ENCODE peak calls at places on chromosomes 6 and 20, in five cellular contexts. One of them, this sample, is unnamed.

GRCh38 chr6:73586416-73586974 is 65.7 kb upstream of the EEF1A1 start:
- DNase-seq in HEK293T: no peak
- DNase-seq in HepG2: no peak
- DNase-seq in GM12878: peak
- DNase-seq in H1: no peak
- DNase-seq in this sample: no peak

GRCh38 chr6:126826315-126826714 is 292.2 kb upstream of the RSPO3 start:
- DNase-seq in HEK293T: no peak
- DNase-seq in H1: no peak
- DNase-seq in HepG2: no peak
- DNase-seq in GM12878: no peak
- DNase-seq in this sample: no peak

GRCh38 chr20:59939052-59939878 is 840 bp downstream of the PPP1R3D start:
- DNase-seq in HepG2: no peak
- DNase-seq in H1: no peak
- DNase-seq in GM12878: no peak
- DNase-seq in HEK293T: no peak
- DNase-seq in this sample: no peak

GRCh38 chr20:32110173-32110704 is 725 bp downstream of the TM9SF4 start:
- DNase-seq in GM12878: no peak
- DNase-seq in HEK293T: no peak
- DNase-seq in HepG2: no peak
- DNase-seq in H1: no peak
- DNase-seq in this sample: no peak

GRCh38 chr20:38267251-38267650 is 6.7 kb upstream of the KIAA1755 start:
- DNase-seq in GM12878: no peak
- DNase-seq in HEK293T: no peak
- DNase-seq in HepG2: no peak
- DNase-seq in H1: no peak
- DNase-seq in this sample: no peak

GRCh38 chr20:57140416-57140965 is 126.0 kb downstream of the BMP7 start:
- DNase-seq in GM12878: no peak
- DNase-seq in H1: no peak
- DNase-seq in HepG2: no peak
- DNase-seq in HEK293T: no peak
- DNase-seq in this sample: no peak

GRCh38 chr6:126033696-126034095 is 47.4 kb downstream of the TRMT11 start:
- DNase-seq in H1: no peak
- DNase-seq in HepG2: peak
- DNase-seq in HEK293T: peak
- DNase-seq in GM12878: no peak
- DNase-seq in this sample: peak

GRCh38 chr20:662289-663192 is 9.5 kb upstream of the SRXN1 start:
- DNase-seq in HEK293T: no peak
- DNase-seq in HepG2: no peak
- DNase-seq in H1: no peak
- DNase-seq in GM12878: no peak
- DNase-seq in this sample: no peak

GRCh38 chr6:149445095-149445466 is 39.7 kb downstream of the ZC3H12D start:
- DNase-seq in H1: no peak
- DNase-seq in HEK293T: no peak
- DNase-seq in HepG2: no peak
- DNase-seq in GM12878: no peak
- DNase-seq in this sample: no peak

GRCh38 chr6:158467923-158468322 is 92.0 kb upstream of the TMEM181 start:
- DNase-seq in HepG2: no peak
- DNase-seq in GM12878: no peak
- DNase-seq in HEK293T: no peak
- DNase-seq in H1: no peak
- DNase-seq in this sample: peak

GRCh38 chr6:152142116-152142515 is 334.6 kb downstream of the ESR1 start:
- DNase-seq in HEK293T: no peak
- DNase-seq in H1: no peak
- DNase-seq in GM12878: no peak
- DNase-seq in HepG2: no peak
- DNase-seq in this sample: no peak

GRCh38 chr6:144331610-144332009 is 46.5 kb downstream of the UTRN start:
- DNase-seq in H1: no peak
- DNase-seq in GM12878: no peak
- DNase-seq in HEK293T: no peak
- DNase-seq in HepG2: no peak
- DNase-seq in this sample: no peak

GRCh38 chr6:113439861-113440260 is 417.3 kb upstream of the MARCKS start:
- DNase-seq in HepG2: no peak
- DNase-seq in GM12878: no peak
- DNase-seq in H1: no peak
- DNase-seq in HEK293T: no peak
- DNase-seq in this sample: no peak

GRCh38 chr20:62395311-62396242 is 8.7 kb downstream of the RPS21 start:
- DNase-seq in HEK293T: no peak
- DNase-seq in H1: no peak
- DNase-seq in HepG2: no peak
- DNase-seq in GM12878: no peak
- DNase-seq in this sample: no peak

GRCh38 chr20:50959543-50960126 is 1.0 kb downstream of the MOCS3 start:
- DNase-seq in GM12878: no peak
- DNase-seq in HepG2: no peak
- DNase-seq in HEK293T: no peak
- DNase-seq in H1: no peak
- DNase-seq in this sample: no peak

GRCh38 chr6:75135447-75135846 is 70.4 kb downstream of the COL12A1 start:
- DNase-seq in HEK293T: no peak
- DNase-seq in H1: no peak
- DNase-seq in HepG2: no peak
- DNase-seq in GM12878: no peak
- DNase-seq in this sample: no peak

GRCh38 chr20:31260326-31260932 is 3.0 kb downstream of the DEFB115 start:
- DNase-seq in H1: no peak
- DNase-seq in HepG2: peak
- DNase-seq in HEK293T: peak
- DNase-seq in GM12878: no peak
- DNase-seq in this sample: peak

GRCh38 chr6:9126845-9127560 is 691.7 kb upstream of the SLC35B3 start:
- DNase-seq in GM12878: no peak
- DNase-seq in HEK293T: no peak
- DNase-seq in H1: no peak
- DNase-seq in HepG2: no peak
- DNase-seq in this sample: no peak

GRCh38 chr6:24107294-24107693 is 18.7 kb upstream of the NRSN1 start:
- DNase-seq in GM12878: no peak
- DNase-seq in H1: no peak
- DNase-seq in HEK293T: no peak
- DNase-seq in HepG2: no peak
- DNase-seq in this sample: no peak

GRCh38 chr6:128259036-128259734 is 261.2 kb downstream of the PTPRK start:
- DNase-seq in HEK293T: no peak
- DNase-seq in HepG2: no peak
- DNase-seq in H1: no peak
- DNase-seq in GM12878: peak
- DNase-seq in this sample: no peak

GRCh38 chr6:45814772-45815171 is 200.9 kb downstream of the CLIC5 start:
- DNase-seq in HEK293T: no peak
- DNase-seq in HepG2: no peak
- DNase-seq in GM12878: no peak
- DNase-seq in H1: no peak
- DNase-seq in this sample: no peak

GRCh38 chr6:45808917-45809316 is 206.7 kb downstream of the CLIC5 start:
- DNase-seq in HEK293T: no peak
- DNase-seq in H1: no peak
- DNase-seq in GM12878: no peak
- DNase-seq in HepG2: no peak
- DNase-seq in this sample: no peak

GRCh38 chr6:45813943-45814342 is 201.7 kb downstream of the CLIC5 start:
- DNase-seq in GM12878: no peak
- DNase-seq in HepG2: no peak
- DNase-seq in H1: no peak
- DNase-seq in HEK293T: no peak
- DNase-seq in this sample: no peak

GRCh38 chr6:45816674-45817297 is 198.9 kb downstream of the CLIC5 start:
- DNase-seq in HEK293T: no peak
- DNase-seq in H1: no peak
- DNase-seq in GM12878: no peak
- DNase-seq in HepG2: no peak
- DNase-seq in this sample: no peak

DNA sequence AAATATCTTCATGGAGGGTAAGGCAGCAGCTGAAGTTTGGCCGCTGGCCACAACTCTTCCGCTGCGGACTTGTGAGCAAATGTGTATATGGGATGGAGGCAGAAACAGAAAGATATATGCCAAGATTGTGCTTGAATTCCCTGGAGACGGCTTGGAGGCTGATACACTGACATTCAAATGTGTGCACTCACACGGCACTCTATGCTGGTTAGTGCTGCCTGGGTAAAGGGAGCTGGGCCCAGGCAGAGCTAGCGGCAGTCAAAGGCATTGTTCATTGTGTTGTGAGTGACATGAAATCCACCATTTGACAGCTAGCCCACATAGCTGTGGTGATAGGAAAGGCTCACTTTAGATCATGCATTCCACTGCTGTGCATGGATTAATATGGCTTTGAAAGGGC is 202.7 kb downstream of the CLIC5 start:
- DNase-seq in H1: no peak
- DNase-seq in GM12878: no peak
- DNase-seq in HEK293T: no peak
- DNase-seq in HepG2: no peak
- DNase-seq in this sample: no peak
- TF ChIP-seq SUZ12 in H1: no peak
- TF ChIP-seq SUZ12 in GM12878: no peak
- TF ChIP-seq SUZ12 in HEK293T: no peak
- TF ChIP-seq SUZ12 in HepG2: no peak
- TF ChIP-seq SUZ12 in this sample: no peak

GRCh38 chr6:89987140-89987539 is 92.9 kb downstream of the GJA10 start:
- DNase-seq in H1: no peak
- DNase-seq in GM12878: no peak
- DNase-seq in HEK293T: no peak
- DNase-seq in HepG2: no peak
- DNase-seq in this sample: no peak

GRCh38 chr6:89984926-89985743 is 90.9 kb downstream of the GJA10 start:
- DNase-seq in H1: no peak
- DNase-seq in HEK293T: no peak
- DNase-seq in GM12878: no peak
- DNase-seq in HepG2: no peak
- DNase-seq in this sample: no peak

GRCh38 chr6:89986650-89987074 is 92.4 kb downstream of the GJA10 start:
- DNase-seq in H1: no peak
- DNase-seq in HEK293T: no peak
- DNase-seq in HepG2: no peak
- DNase-seq in GM12878: no peak
- DNase-seq in this sample: no peak

GRCh38 chr6:89987830-89988229 is 93.6 kb downstream of the GJA10 start:
- DNase-seq in HepG2: no peak
- DNase-seq in H1: no peak
- DNase-seq in GM12878: no peak
- DNase-seq in HEK293T: no peak
- DNase-seq in this sample: no peak

DNA sequence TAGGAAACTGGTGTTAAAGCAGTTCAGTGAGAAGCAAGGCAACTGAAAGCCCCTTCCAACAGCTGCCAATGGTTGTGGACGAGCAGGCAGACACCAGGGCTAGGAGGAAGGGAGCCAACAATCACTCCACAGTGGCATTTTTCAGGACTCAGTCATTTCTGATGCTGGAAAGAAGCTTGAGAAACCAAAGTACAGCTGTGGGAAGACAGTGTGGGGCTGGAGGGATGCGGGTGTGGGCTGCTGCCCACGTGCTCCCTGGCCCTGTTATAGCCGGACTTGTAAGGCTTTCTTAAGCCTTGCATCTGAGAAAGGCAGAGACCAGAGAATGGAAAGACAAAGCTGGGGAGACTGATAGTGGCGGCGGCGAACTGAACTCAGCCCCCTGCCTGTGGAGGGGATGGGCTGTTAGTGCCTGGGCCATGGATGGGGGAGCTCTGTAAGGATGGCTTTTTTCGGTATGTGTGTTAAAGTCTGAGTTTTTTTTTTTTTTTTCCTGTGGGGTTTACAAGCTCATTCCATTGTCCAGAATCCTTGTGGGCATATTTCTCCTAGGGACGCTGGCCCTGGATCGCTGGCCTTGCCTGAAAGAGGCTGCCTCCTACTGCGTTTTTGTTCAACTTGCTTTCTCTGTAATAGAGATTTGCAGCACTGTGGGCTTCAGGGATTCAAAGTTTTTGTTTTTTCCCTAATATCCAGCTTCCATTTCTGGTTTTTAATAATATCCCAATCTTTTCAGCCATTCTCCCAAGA is 91.7 kb downstream of the GJA10 start:
- DNase-seq in GM12878: no peak
- DNase-seq in HepG2: no peak
- DNase-seq in HEK293T: no peak
- DNase-seq in H1: no peak
- DNase-seq in this sample: no peak
- TF ChIP-seq SUZ12 in GM12878: no peak
- TF ChIP-seq SUZ12 in HepG2: no peak
- TF ChIP-seq SUZ12 in HEK293T: no peak
- TF ChIP-seq SUZ12 in H1: no peak
- TF ChIP-seq SUZ12 in this sample: no peak

GRCh38 chr6:129590408-129591022 is 119.5 kb downstream of the ARHGAP18 start:
- DNase-seq in HEK293T: no peak
- DNase-seq in HepG2: no peak
- DNase-seq in H1: no peak
- DNase-seq in GM12878: no peak
- DNase-seq in this sample: no peak

GRCh38 chr6:129583864-129584263 is 126.1 kb downstream of the ARHGAP18 start:
- DNase-seq in HepG2: no peak
- DNase-seq in GM12878: no peak
- DNase-seq in H1: no peak
- DNase-seq in HEK293T: no peak
- DNase-seq in this sample: no peak

GRCh38 chr6:129592516-129593232 is 117.3 kb downstream of the ARHGAP18 start:
- DNase-seq in HEK293T: no peak
- DNase-seq in GM12878: no peak
- DNase-seq in H1: no peak
- DNase-seq in HepG2: no peak
- DNase-seq in this sample: no peak

GRCh38 chr6:129586815-129587214 is 123.2 kb downstream of the ARHGAP18 start:
- DNase-seq in H1: no peak
- DNase-seq in GM12878: no peak
- DNase-seq in HepG2: no peak
- DNase-seq in HEK293T: no peak
- DNase-seq in this sample: no peak
- TF ChIP-seq SUZ12 in H1: no peak
- TF ChIP-seq SUZ12 in GM12878: no peak
- TF ChIP-seq SUZ12 in HepG2: no peak
- TF ChIP-seq SUZ12 in HEK293T: no peak
- TF ChIP-seq SUZ12 in this sample: no peak

GRCh38 chr6:41682966-41683459 is 44.7 kb downstream of the MDFI start:
- DNase-seq in HepG2: no peak
- DNase-seq in GM12878: no peak
- DNase-seq in HEK293T: no peak
- DNase-seq in H1: no peak
- DNase-seq in this sample: no peak

GRCh38 chr6:41682497-41682961 is 44.3 kb downstream of the MDFI start:
- DNase-seq in H1: no peak
- DNase-seq in GM12878: no peak
- DNase-seq in HepG2: no peak
- DNase-seq in HEK293T: no peak
- DNase-seq in this sample: no peak

GRCh38 chr6:41683460-41684310 is 45.4 kb downstream of the MDFI start:
- DNase-seq in GM12878: no peak
- DNase-seq in H1: no peak
- DNase-seq in HepG2: peak
- DNase-seq in HEK293T: peak
- DNase-seq in this sample: peak

GRCh38 chr6:41685641-41686380 is 47.5 kb downstream of the MDFI start:
- DNase-seq in HEK293T: no peak
- DNase-seq in HepG2: no peak
- DNase-seq in H1: no peak
- DNase-seq in GM12878: no peak
- DNase-seq in this sample: no peak

GRCh38 chr6:41684311-41685182 is 46.3 kb downstream of the MDFI start:
- DNase-seq in GM12878: no peak
- DNase-seq in HepG2: no peak
- DNase-seq in H1: no peak
- DNase-seq in HEK293T: no peak
- DNase-seq in this sample: no peak
- TF ChIP-seq SUZ12 in GM12878: no peak
- TF ChIP-seq SUZ12 in HepG2: no peak
- TF ChIP-seq SUZ12 in H1: no peak
- TF ChIP-seq SUZ12 in HEK293T: no peak
- TF ChIP-seq SUZ12 in this sample: no peak